ENCODE peak calls at places on chromosome 16, in nine cellular contexts. One of them, this sample, is unnamed.
A peak's percentile ranks its signal among the peaks of the same experiment; 100 is the strongest.

GRCh38 chr16:69397821-69398521 is 12.2 kb upstream of the TERF2 start:
- DNase-seq in suprapubic skin: no peak
- DNase-seq in endothelial cell of umbilical vein: peak; percentile 90
- DNase-seq in Peyer's patch: no peak
- DNase-seq in adrenal gland: peak; percentile 76
- DNase-seq in neural progenitor cell: peak; percentile 76
- DNase-seq in lung: no peak
- DNase-seq in GM23338: peak; percentile 83
- DNase-seq in IMR-90: peak; percentile 78
- DNase-seq in this sample: peak; percentile 71

GRCh38 chr16:73997340-73997711 is 299.3 kb upstream of the PSMD7 start:
- DNase-seq in lung: no peak
- DNase-seq in IMR-90: no peak
- DNase-seq in suprapubic skin: no peak
- DNase-seq in neural progenitor cell: no peak
- DNase-seq in GM23338: no peak
- DNase-seq in adrenal gland: no peak
- DNase-seq in Peyer's patch: no peak
- DNase-seq in endothelial cell of umbilical vein: no peak
- DNase-seq in this sample: no peak

GRCh38 chr16:53515811-53516210 is 12.8 kb upstream of the AKTIP start:
- DNase-seq in lung: no peak
- DNase-seq in endothelial cell of umbilical vein: peak; percentile 38
- DNase-seq in Peyer's patch: no peak
- DNase-seq in IMR-90: no peak
- DNase-seq in suprapubic skin: peak; percentile 17
- DNase-seq in neural progenitor cell: no peak
- DNase-seq in GM23338: no peak
- DNase-seq in adrenal gland: no peak
- DNase-seq in this sample: no peak

GRCh38 chr16:71807905-71808592 is 585 bp downstream of the AP1G1 start:
- DNase-seq in neural progenitor cell: peak; percentile 49
- DNase-seq in lung: no peak
- DNase-seq in Peyer's patch: peak; percentile 65
- DNase-seq in endothelial cell of umbilical vein: peak; percentile 55
- DNase-seq in suprapubic skin: no peak
- DNase-seq in GM23338: peak; percentile 32
- DNase-seq in adrenal gland: peak; percentile 50
- DNase-seq in IMR-90: peak; percentile 21
- DNase-seq in this sample: no peak

GRCh38 chr16:48053346-48053745 is 102.4 kb downstream of the ABCC12 start:
- DNase-seq in GM23338: peak; percentile 77
- DNase-seq in endothelial cell of umbilical vein: peak; percentile 2
- DNase-seq in adrenal gland: peak; percentile 53
- DNase-seq in neural progenitor cell: peak; percentile 73
- DNase-seq in suprapubic skin: no peak
- DNase-seq in Peyer's patch: no peak
- DNase-seq in lung: peak; percentile 41
- DNase-seq in IMR-90: peak; percentile 69
- DNase-seq in this sample: no peak

GRCh38 chr16:643050-643368 is 1.4 kb downstream of the MCRIP2 start:
- DNase-seq in lung: no peak
- DNase-seq in Peyer's patch: no peak
- DNase-seq in endothelial cell of umbilical vein: no peak
- DNase-seq in adrenal gland: no peak
- DNase-seq in IMR-90: no peak
- DNase-seq in suprapubic skin: no peak
- DNase-seq in GM23338: no peak
- DNase-seq in neural progenitor cell: no peak
- DNase-seq in this sample: no peak

GRCh38 chr16:61500851-61501250 is 535.4 kb downstream of the CDH8 start:
- DNase-seq in GM23338: no peak
- DNase-seq in endothelial cell of umbilical vein: no peak
- DNase-seq in Peyer's patch: no peak
- DNase-seq in suprapubic skin: no peak
- DNase-seq in neural progenitor cell: no peak
- DNase-seq in IMR-90: no peak
- DNase-seq in adrenal gland: no peak
- DNase-seq in lung: no peak
- DNase-seq in this sample: no peak

GRCh38 chr16:16817203-16817602 is 438.3 kb downstream of the NPIPA7 start:
- DNase-seq in Peyer's patch: no peak
- DNase-seq in endothelial cell of umbilical vein: no peak
- DNase-seq in IMR-90: no peak
- DNase-seq in lung: no peak
- DNase-seq in suprapubic skin: no peak
- DNase-seq in GM23338: no peak
- DNase-seq in adrenal gland: no peak
- DNase-seq in neural progenitor cell: no peak
- DNase-seq in this sample: no peak

GRCh38 chr16:50574852-50575251 is 26.7 kb downstream of the NKD1 start:
- DNase-seq in GM23338: no peak
- DNase-seq in IMR-90: no peak
- DNase-seq in suprapubic skin: no peak
- DNase-seq in adrenal gland: no peak
- DNase-seq in neural progenitor cell: no peak
- DNase-seq in Peyer's patch: no peak
- DNase-seq in lung: no peak
- DNase-seq in endothelial cell of umbilical vein: no peak
- DNase-seq in this sample: no peak

GRCh38 chr16:4064950-4065352 is 51.3 kb downstream of the ADCY9 start:
- DNase-seq in adrenal gland: no peak
- DNase-seq in lung: no peak
- DNase-seq in endothelial cell of umbilical vein: no peak
- DNase-seq in suprapubic skin: no peak
- DNase-seq in IMR-90: no peak
- DNase-seq in Peyer's patch: peak; percentile 49
- DNase-seq in neural progenitor cell: no peak
- DNase-seq in GM23338: no peak
- DNase-seq in this sample: no peak

GRCh38 chr16:56915311-56916105 is 16.4 kb upstream of the HERPUD1 start:
- DNase-seq in GM23338: no peak
- DNase-seq in suprapubic skin: no peak
- DNase-seq in IMR-90: no peak
- DNase-seq in neural progenitor cell: no peak
- DNase-seq in adrenal gland: no peak
- DNase-seq in lung: no peak
- DNase-seq in endothelial cell of umbilical vein: peak; percentile 91
- DNase-seq in Peyer's patch: no peak
- DNase-seq in this sample: no peak

GRCh38 chr16:53664724-53665345 is 38.8 kb downstream of the RPGRIP1L start:
- DNase-seq in neural progenitor cell: no peak
- DNase-seq in lung: no peak
- DNase-seq in suprapubic skin: peak; percentile 70
- DNase-seq in IMR-90: peak; percentile 84
- DNase-seq in endothelial cell of umbilical vein: no peak
- DNase-seq in adrenal gland: no peak
- DNase-seq in GM23338: no peak
- DNase-seq in Peyer's patch: no peak
- DNase-seq in this sample: no peak

GRCh38 chr16:32116080-32116479 is 137.0 kb upstream of the TP53TG3D start:
- DNase-seq in neural progenitor cell: no peak
- DNase-seq in Peyer's patch: peak; percentile 18
- DNase-seq in adrenal gland: no peak
- DNase-seq in GM23338: no peak
- DNase-seq in lung: no peak
- DNase-seq in suprapubic skin: no peak
- DNase-seq in IMR-90: no peak
- DNase-seq in endothelial cell of umbilical vein: no peak
- DNase-seq in this sample: no peak

GRCh38 chr16:55567382-55567781 is 898 bp downstream of the CAPNS2 start:
- DNase-seq in endothelial cell of umbilical vein: no peak
- DNase-seq in neural progenitor cell: no peak
- DNase-seq in IMR-90: peak; percentile 50
- DNase-seq in lung: peak; percentile 31
- DNase-seq in GM23338: no peak
- DNase-seq in Peyer's patch: no peak
- DNase-seq in adrenal gland: no peak
- DNase-seq in suprapubic skin: no peak
- DNase-seq in this sample: no peak

GRCh38 chr16:54015147-54015546 is 271.4 kb downstream of the IRX3 start:
- DNase-seq in GM23338: no peak
- DNase-seq in Peyer's patch: no peak
- DNase-seq in suprapubic skin: no peak
- DNase-seq in neural progenitor cell: no peak
- DNase-seq in endothelial cell of umbilical vein: no peak
- DNase-seq in lung: no peak
- DNase-seq in adrenal gland: no peak
- DNase-seq in IMR-90: no peak
- DNase-seq in this sample: no peak

GRCh38 chr16:66248096-66248495 is 118.4 kb upstream of the CDH5 start:
- DNase-seq in endothelial cell of umbilical vein: no peak
- DNase-seq in suprapubic skin: peak; percentile 88
- DNase-seq in Peyer's patch: peak; percentile 66
- DNase-seq in adrenal gland: no peak
- DNase-seq in lung: peak; percentile 60
- DNase-seq in IMR-90: peak; percentile 77
- DNase-seq in GM23338: no peak
- DNase-seq in neural progenitor cell: no peak
- DNase-seq in this sample: no peak

GRCh38 chr16:49018259-49018931 is 263.2 kb downstream of the CBLN1 start:
- DNase-seq in adrenal gland: no peak
- DNase-seq in neural progenitor cell: no peak
- DNase-seq in endothelial cell of umbilical vein: no peak
- DNase-seq in GM23338: no peak
- DNase-seq in suprapubic skin: no peak
- DNase-seq in IMR-90: no peak
- DNase-seq in lung: no peak
- DNase-seq in Peyer's patch: no peak
- DNase-seq in this sample: no peak

GRCh38 chr16:2471653-2472487 is 773 bp downstream of the NTN3 start:
- DNase-seq in suprapubic skin: no peak
- DNase-seq in neural progenitor cell: peak; percentile 50
- DNase-seq in IMR-90: no peak
- DNase-seq in GM23338: peak; percentile 44
- DNase-seq in lung: no peak
- DNase-seq in adrenal gland: no peak
- DNase-seq in Peyer's patch: no peak
- DNase-seq in endothelial cell of umbilical vein: no peak
- DNase-seq in this sample: no peak

GRCh38 chr16:68292425-68292824 is 18.3 kb downstream of the SLC7A6OS start:
- DNase-seq in adrenal gland: no peak
- DNase-seq in Peyer's patch: no peak
- DNase-seq in IMR-90: no peak
- DNase-seq in endothelial cell of umbilical vein: no peak
- DNase-seq in suprapubic skin: no peak
- DNase-seq in neural progenitor cell: no peak
- DNase-seq in lung: no peak
- DNase-seq in GM23338: no peak
- DNase-seq in this sample: no peak
- H3K4me1 ChIP-seq in adrenal gland: peaks cover 20% of the 10 kb centered on the region
- H3K4me1 ChIP-seq in Peyer's patch: peaks cover 4% of the 10 kb centered on the region
- H3K4me1 ChIP-seq in IMR-90: peaks cover 9% of the 10 kb centered on the region
- H3K4me1 ChIP-seq in endothelial cell of umbilical vein: peaks cover 38% of the 10 kb centered on the region
- H3K4me1 ChIP-seq in suprapubic skin: peaks cover 35% of the 10 kb centered on the region
- H3K4me1 ChIP-seq in neural progenitor cell: peaks cover 6% of the 10 kb centered on the region
- H3K4me1 ChIP-seq in lung: peaks cover 12% of the 10 kb centered on the region
- H3K4me1 ChIP-seq in GM23338: no peaks in the 10 kb centered on the region
- H3K4me1 ChIP-seq in this sample: peaks cover 26% of the 10 kb centered on the region

DNA sequence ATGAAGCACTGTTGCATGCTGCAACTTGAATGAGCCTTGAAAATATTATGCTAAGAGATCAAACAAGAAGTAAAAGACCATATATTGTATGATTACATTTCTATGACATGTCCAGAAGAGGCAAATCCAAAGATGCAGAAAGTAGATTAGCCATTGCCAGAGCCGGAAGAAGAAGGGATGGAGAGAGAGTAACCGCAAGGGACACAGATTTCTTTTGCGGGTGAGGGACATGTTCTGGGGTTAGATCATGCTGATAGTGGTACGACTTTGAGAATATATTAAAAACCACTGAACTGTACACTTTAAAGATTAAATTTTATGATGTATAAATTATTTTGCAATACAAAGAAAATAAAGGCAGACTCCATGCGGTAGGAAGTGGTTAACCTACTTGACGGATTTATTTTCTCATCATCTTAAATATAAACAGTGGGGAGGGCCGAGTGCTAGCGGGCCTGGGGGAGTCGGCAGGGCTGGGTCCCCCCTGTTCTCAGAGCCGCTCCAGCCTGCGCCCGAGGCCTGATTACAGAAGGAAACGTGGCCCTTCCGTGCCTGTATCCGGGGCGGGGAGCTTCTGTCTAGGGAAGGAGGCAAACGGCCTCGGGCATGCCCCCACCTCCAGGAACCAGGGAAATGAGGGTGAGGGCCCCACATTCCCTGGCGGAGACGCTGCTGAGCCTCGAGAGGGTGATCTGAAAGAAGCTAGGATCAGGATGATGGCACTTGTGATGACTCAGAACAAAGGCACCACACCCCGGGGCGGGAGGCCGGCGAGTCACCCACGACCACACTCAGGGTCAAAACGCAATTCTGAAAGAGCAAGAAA is 48.0 kb downstream of the SHCBP1 start:
- DNase-seq in IMR-90: peak; percentile 52
- DNase-seq in endothelial cell of umbilical vein: no peak
- DNase-seq in neural progenitor cell: no peak
- DNase-seq in GM23338: no peak
- DNase-seq in lung: no peak
- DNase-seq in suprapubic skin: no peak
- DNase-seq in adrenal gland: no peak
- DNase-seq in Peyer's patch: no peak
- DNase-seq in this sample: no peak
- H3K4me1 ChIP-seq in IMR-90: peaks cover 3% of the 10 kb centered on the region
- H3K4me1 ChIP-seq in endothelial cell of umbilical vein: no peaks in the 10 kb centered on the region
- H3K4me1 ChIP-seq in neural progenitor cell: no peaks in the 10 kb centered on the region
- H3K4me1 ChIP-seq in GM23338: no peaks in the 10 kb centered on the region
- H3K4me1 ChIP-seq in lung: no peaks in the 10 kb centered on the region
- H3K4me1 ChIP-seq in suprapubic skin: no peaks in the 10 kb centered on the region
- H3K4me1 ChIP-seq in adrenal gland: no peaks in the 10 kb centered on the region
- H3K4me1 ChIP-seq in Peyer's patch: no peaks in the 10 kb centered on the region
- H3K4me1 ChIP-seq in this sample: no peaks in the 10 kb centered on the region

DNA sequence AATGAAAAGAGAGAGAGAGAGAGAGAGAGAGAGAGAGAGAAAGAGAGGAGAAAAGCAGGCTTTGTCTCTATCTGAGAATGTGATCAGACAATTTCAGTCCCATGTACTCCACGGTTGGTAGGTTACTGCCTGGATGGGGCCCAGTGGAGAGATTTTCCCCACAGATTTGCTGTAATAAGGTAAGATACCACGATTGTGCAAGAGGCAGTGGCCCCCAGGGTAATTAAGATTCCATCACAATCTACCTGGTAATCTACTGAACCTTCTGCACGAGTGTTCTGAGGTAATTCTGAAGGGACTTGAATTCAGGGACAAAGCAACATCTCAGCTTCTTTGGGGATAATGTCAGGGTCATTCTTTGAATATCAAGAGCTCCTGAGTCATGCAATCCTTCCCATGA is 306.7 kb downstream of the MAF start:
- DNase-seq in GM23338: no peak
- DNase-seq in suprapubic skin: no peak
- DNase-seq in endothelial cell of umbilical vein: no peak
- DNase-seq in lung: no peak
- DNase-seq in IMR-90: no peak
- DNase-seq in Peyer's patch: peak; percentile 4
- DNase-seq in neural progenitor cell: no peak
- DNase-seq in adrenal gland: no peak
- DNase-seq in this sample: no peak
- H3K4me1 ChIP-seq in GM23338: peaks cover 16% of the 10 kb centered on the region
- H3K4me1 ChIP-seq in suprapubic skin: peaks cover 4% of the 10 kb centered on the region
- H3K4me1 ChIP-seq in endothelial cell of umbilical vein: no peaks in the 10 kb centered on the region
- H3K4me1 ChIP-seq in lung: peaks cover 2% of the 10 kb centered on the region
- H3K4me1 ChIP-seq in IMR-90: no peaks in the 10 kb centered on the region
- H3K4me1 ChIP-seq in Peyer's patch: peaks cover 9% of the 10 kb centered on the region
- H3K4me1 ChIP-seq in neural progenitor cell: peaks cover 26% of the 10 kb centered on the region
- H3K4me1 ChIP-seq in adrenal gland: no peaks in the 10 kb centered on the region
- H3K4me1 ChIP-seq in this sample: no peaks in the 10 kb centered on the region

GRCh38 chr16:67396159-67396774 is 3.0 kb upstream of the TPPP3 start:
- DNase-seq in Peyer's patch: peak; percentile 90
- DNase-seq in neural progenitor cell: peak; percentile 97
- DNase-seq in IMR-90: peak; percentile 78
- DNase-seq in endothelial cell of umbilical vein: peak; percentile 37
- DNase-seq in GM23338: peak; percentile 96
- DNase-seq in suprapubic skin: peak; percentile 94
- DNase-seq in lung: peak; percentile 84
- DNase-seq in adrenal gland: peak; percentile 78
- DNase-seq in this sample: no peak
- H3K4me1 ChIP-seq in Peyer's patch: peaks cover 71% of the 10 kb centered on the region
- H3K4me1 ChIP-seq in neural progenitor cell: peaks cover 47% of the 10 kb centered on the region
- H3K4me1 ChIP-seq in IMR-90: peaks cover 16% of the 10 kb centered on the region
- H3K4me1 ChIP-seq in endothelial cell of umbilical vein: peaks cover 13% of the 10 kb centered on the region
- H3K4me1 ChIP-seq in GM23338: peaks cover 34% of the 10 kb centered on the region
- H3K4me1 ChIP-seq in suprapubic skin: peaks cover 92% of the 10 kb centered on the region
- H3K4me1 ChIP-seq in lung: peaks cover 34% of the 10 kb centered on the region
- H3K4me1 ChIP-seq in adrenal gland: peaks cover 14% of the 10 kb centered on the region
- H3K4me1 ChIP-seq in this sample: peaks cover 15% of the 10 kb centered on the region

This sample was measured in ascending aorta.